ENCODE peak calls at places on chromosomes 2 and 18, in four cellular contexts. U is HCT116, P is psoas muscle, E is adipocyte. V is an unnamed sample. For H3K9me3, the result is how much of the 10 kb centered on the place peaks cover.

GRCh38 chr2:10839813-10840212 is 27.2 kb upstream of the PDIA6 start:
- DNase-seq in U (no peak), P (no peak), E (peak), V (peak)

GRCh38 chr2:222196159-222196558 is 102.6 kb downstream of the PAX3 start:
- DNase-seq in U (no peak), P (no peak), E (no peak), V (peak)

GRCh38 chr2:168912466-168913170 is 11.5 kb downstream of the G6PC2 start:
- DNase-seq in U (no peak), P (peak), E (peak), V (peak)

GRCh38 chr18:55774505-55774904 is 186.5 kb upstream of the TCF4 start:
- DNase-seq in U (no peak), P (no peak), E (no peak), V (no peak)

GRCh38 chr2:96423866-96424265 is 81.3 kb downstream of the NEURL3 start:
- DNase-seq in U (no peak), P (no peak), E (peak), V (peak)

GRCh38 chr2:228516019-228516418 is 334.5 kb upstream of the SPHKAP start:
- DNase-seq in U (no peak), P (no peak), E (no peak), V (no peak)

GRCh38 chr2:117917223-117917917 is 96.5 kb downstream of the CCDC93 start:
- DNase-seq in U (no peak), P (no peak), E (peak), V (no peak)

GRCh38 chr2:234839285-234839684 is 112.5 kb upstream of the SH3BP4 start:
- DNase-seq in U (no peak), P (no peak), E (peak), V (no peak)

GRCh38 chr2:240237609-240238151 is 97.2 kb upstream of the OTOS start:
- DNase-seq in U (no peak), P (no peak), E (peak), V (no peak)

GRCh38 chr2:5672749-5673147 is 19.4 kb upstream of the SOX11 start:
- DNase-seq in U (no peak), P (no peak), E (no peak), V (no peak)

GRCh38 chr18:49550621-49551020 is 11.2 kb upstream of the LIPG start:
- DNase-seq in U (no peak), P (no peak), E (no peak), V (no peak)

GRCh38 chr2:60581461-60582282 is 28.2 kb upstream of the BCL11A start:
- DNase-seq in U (no peak), P (peak), E (peak), V (peak)

GRCh38 chr2:171210864-171211431 is 50.3 kb upstream of the TLK1 start:
- DNase-seq in U (no peak), P (no peak), E (no peak), V (no peak)

GRCh38 chr2:240255811-240256703 is 115.6 kb upstream of the OTOS start:
- DNase-seq in U (no peak), P (peak), E (no peak), V (no peak)

GRCh38 chr2:24505534-24505933 is 14.5 kb downstream of the NCOA1 start:
- DNase-seq in U (no peak), P (no peak), E (no peak), V (no peak)

GRCh38 chr2:25159947-25160346 is 8.4 kb downstream of the POMC start:
- DNase-seq in U (no peak), P (no peak), E (no peak), V (no peak)

GRCh38 chr2:212264227-212264626 is 274.4 kb downstream of the ERBB4 start:
- DNase-seq in U (no peak), P (no peak), E (no peak), V (no peak)

GRCh38 chr18:59270689-59271257 is 2.5 kb downstream of the RAX start:
- DNase-seq in U (no peak), P (no peak), E (no peak), V (no peak)

GRCh38 chr18:13319629-13320028 is 101.1 kb downstream of the LDLRAD4 start:
- DNase-seq in U (no peak), P (no peak), E (no peak), V (no peak)

GRCh38 chr2:86189782-86190416 is 5.4 kb downstream of the IMMT start:
- DNase-seq in U (no peak), P (no peak), E (no peak), V (no peak)

GRCh38 chr2:47190188-47190818 is 35.2 kb upstream of the STPG4 start:
- DNase-seq in U (no peak), P (no peak), E (peak), V (no peak)

GRCh38 chr2:67055387-67056304 is 341.5 kb upstream of the ETAA1 start:
- DNase-seq in U (no peak), P (no peak), E (peak), V (no peak)

GRCh38 chr2:165016772-165017411 is 61.6 kb upstream of the SLC38A11 start:
- DNase-seq in U (peak), P (no peak), E (peak), V (peak)

GRCh38 chr2:27581417-27582128 is 1.3 kb upstream of the ZNF512 start:
- DNase-seq in U (no peak), P (no peak), E (no peak), V (no peak)

GRCh38 chr2:33497177-33497787 is 20.8 kb downstream of the RASGRP3 start:
- DNase-seq in U (no peak), P (no peak), E (peak), V (no peak)

GRCh38 chr2:33500177-33500576 is 23.7 kb downstream of the RASGRP3 start:
- DNase-seq in U (no peak), P (no peak), E (no peak), V (no peak)

GRCh38 chr2:33498291-33498956 is 22.0 kb downstream of the RASGRP3 start:
- DNase-seq in U (no peak), P (no peak), E (no peak), V (no peak)

GRCh38 chr2:33505966-33506365 is 29.5 kb downstream of the RASGRP3 start:
- DNase-seq in U (no peak), P (no peak), E (no peak), V (no peak)

DNA sequence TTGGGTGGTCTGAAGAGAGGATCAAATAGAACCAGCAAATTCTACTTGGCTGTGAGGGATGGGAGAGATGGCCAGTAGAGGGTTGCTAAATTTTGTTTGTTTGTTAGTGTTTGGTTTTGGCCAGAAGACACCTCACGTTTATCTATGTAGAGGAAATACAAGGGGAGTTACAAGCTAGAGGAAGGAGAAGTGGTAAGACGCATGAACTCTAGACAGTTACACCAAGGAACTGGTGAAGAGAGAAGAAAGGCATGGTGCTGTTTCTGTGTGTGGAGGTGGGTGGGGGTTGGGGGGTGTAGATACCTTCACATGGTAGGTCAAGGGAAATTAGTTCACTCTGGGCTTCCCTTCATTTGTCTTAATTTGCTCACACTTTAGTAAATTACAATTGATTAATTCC is 25.6 kb downstream of the RASGRP3 start:
- DNase-seq in U (no peak), P (no peak), E (no peak), V (no peak)
- H3K4me3 ChIP-seq in U (no peak), P (no peak), E (no peak), V (no peak)

DNA sequence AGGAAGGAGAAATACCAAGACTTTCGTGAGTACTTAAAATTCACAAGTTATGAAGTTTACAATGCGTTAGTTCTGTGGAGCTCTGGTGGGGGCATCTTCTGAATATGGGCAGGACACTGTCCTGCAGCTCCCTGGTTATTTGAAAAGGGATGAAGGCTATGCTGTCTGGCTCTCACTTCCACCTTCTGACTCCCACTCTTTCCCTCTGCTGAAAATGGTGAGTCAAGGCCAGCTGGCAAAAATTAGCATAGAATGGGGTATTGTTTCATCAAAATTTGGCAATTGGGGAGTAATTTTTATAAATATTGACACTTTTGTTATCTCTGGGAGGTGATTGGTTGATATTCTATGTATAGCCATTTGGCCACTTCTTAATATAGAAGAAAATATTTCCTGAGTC is 177.4 kb downstream of the PARD3B start:
- DNase-seq in U (no peak), P (no peak), E (no peak), V (no peak)
- H3K9me3 ChIP-seq in U (under half), P (under half), E (under half), V (under half)

GRCh38 chr2:176566936-176567335 is 297.7 kb downstream of the MTX2 start:
- DNase-seq in U (no peak), P (no peak), E (no peak), V (no peak)
- H3K4me3 ChIP-seq in U (no peak), P (no peak), E (no peak), V (no peak)

GRCh38 chr18:72075040-72075439 is 469.1 kb downstream of the CBLN2 start:
- DNase-seq in U (no peak), P (no peak), E (no peak), V (no peak)
- H3K9me3 ChIP-seq in U (under half), P (under half), E (under half), V (under half)

GRCh38 chr18:62939433-62939832 is 224.1 kb downstream of the PHLPP1 start:
- DNase-seq in U (no peak), P (no peak), E (no peak), V (no peak)

GRCh38 chr18:62938006-62938405 is 222.7 kb downstream of the PHLPP1 start:
- DNase-seq in U (no peak), P (no peak), E (peak), V (no peak)

GRCh38 chr18:62938451-62938850 is 223.1 kb downstream of the PHLPP1 start:
- DNase-seq in U (no peak), P (no peak), E (no peak), V (no peak)

GRCh38 chr18:62942578-62942977 is 227.2 kb downstream of the PHLPP1 start:
- DNase-seq in U (no peak), P (no peak), E (no peak), V (no peak)

DNA sequence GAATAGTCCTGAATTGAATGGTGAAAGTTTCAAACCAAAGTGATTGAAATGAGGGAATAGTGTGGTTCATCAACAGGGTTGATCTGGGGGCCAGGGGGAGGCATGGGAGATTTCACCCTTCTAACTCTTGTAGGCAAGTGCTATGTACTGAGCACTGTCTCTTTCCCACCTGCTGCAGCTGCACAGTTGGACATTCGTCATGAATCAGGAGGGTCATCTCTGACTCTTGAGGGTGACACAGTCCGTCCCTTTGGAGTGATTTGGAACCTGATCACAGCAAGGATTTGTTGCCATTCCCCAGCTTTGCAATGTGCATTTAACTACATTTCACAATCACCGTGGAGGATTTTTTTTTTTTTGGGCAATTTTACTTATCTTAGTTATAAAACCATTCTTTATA is 224.6 kb downstream of the PHLPP1 start:
- DNase-seq in U (no peak), P (no peak), E (no peak), V (no peak)
- H3K4me3 ChIP-seq in U (no peak), P (no peak), E (no peak), V (no peak)

GRCh38 chr2:12197133-12197532 is 450.7 kb downstream of the LPIN1 start:
- DNase-seq in U (no peak), P (no peak), E (no peak), V (no peak)
- H3K9me3 ChIP-seq in U (under half), P (under half), E (under half), V (under half)

GRCh38 chr2:14634223-14634884 is 1.8 kb downstream of the LRATD1 start:
- DNase-seq in U (no peak), P (peak), E (peak), V (peak)
- H3K4me3 ChIP-seq in U (no peak), P (peak), E (peak), V (no peak)

DNA sequence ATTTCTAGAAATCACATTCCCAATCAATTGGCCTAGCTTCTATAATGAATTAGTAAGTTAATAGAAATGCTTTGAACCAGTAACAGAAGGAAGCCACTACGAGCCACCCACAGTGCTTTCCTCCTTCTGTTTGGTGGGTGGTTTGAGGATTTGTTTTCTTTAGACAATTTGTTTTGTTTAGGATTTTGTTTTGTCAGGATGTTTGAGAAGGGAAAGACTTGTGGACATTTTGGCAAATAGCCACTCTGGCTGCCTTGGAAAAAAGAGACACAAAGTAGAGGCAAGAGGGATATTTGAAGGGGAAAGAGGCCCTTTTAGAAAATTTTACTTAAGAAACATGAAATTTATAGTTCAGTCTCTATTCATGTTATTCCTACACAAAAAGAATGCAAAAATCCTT is 47.7 kb downstream of the TANK start:
- DNase-seq in U (no peak), P (no peak), E (no peak), V (no peak)
- H3K9me3 ChIP-seq in U (under half), P (under half), E (under half), V (under half)

DNA sequence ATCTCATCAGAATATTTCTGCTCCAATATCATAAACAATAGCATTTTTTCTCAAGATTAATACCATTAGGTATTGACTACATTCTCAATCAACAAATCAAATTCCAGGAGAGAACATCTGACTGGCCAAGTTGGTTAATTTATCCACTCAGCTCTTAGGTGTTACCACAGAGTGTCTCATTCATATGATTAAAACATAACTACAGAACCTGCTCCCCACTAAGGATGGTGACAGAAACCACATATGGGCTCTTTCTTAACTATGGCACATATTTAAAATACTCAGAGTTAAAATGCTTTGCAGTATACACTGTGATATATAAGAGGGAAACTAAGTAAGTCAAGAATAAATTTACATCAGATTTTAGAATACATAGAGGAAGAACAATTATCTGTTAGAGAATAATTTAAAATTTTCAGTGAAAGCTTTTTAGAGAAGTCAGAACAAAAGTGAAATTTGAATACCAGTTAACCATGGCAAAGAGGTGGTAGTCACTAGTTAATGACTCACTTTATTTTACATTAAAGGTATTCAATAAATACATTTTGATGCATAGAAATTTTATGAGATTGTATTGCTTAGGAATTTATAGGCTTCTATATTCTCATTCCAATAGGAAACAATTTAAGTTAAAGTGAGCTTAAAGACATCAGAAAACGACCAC is 1120.8 kb upstream of the TMEFF2 start:
- DNase-seq in U (no peak), P (no peak), E (no peak), V (no peak)
- H3K4me3 ChIP-seq in U (no peak), P (no peak), E (no peak), V (no peak)

V was measured in A673.